ENCODE peak calls at places on chromosomes 1 and 21, in seven cellular contexts. One of them, this sample, is unnamed.

GRCh38 chr1:247681288-247681897 is 1.9 kb upstream of the OR13G1 start:
- DNase-seq in C1 segment of cervical spinal cord: no peak
- DNase-seq in stimulated activated CD8-positive, alpha-beta memory T cell treated with anti-CD3 and anti-CD28 coated beads, Interleukin-4, amount 100 ng/mL, for 24 hours: peak; percentile 3
- DNase-seq in iris pigment epithelial cell: peak; percentile 29
- DNase-seq in nucleus accumbens: no peak
- DNase-seq in CD8-positive, alpha-beta T cell: no peak
- DNase-seq in bronchial epithelial cell: peak; percentile 31
- DNase-seq in this sample: peak; percentile 63

GRCh38 chr21:26489781-26490180 is 83.3 kb downstream of the CYYR1 start:
- DNase-seq in iris pigment epithelial cell: no peak
- DNase-seq in C1 segment of cervical spinal cord: no peak
- DNase-seq in bronchial epithelial cell: no peak
- DNase-seq in stimulated activated CD8-positive, alpha-beta memory T cell treated with anti-CD3 and anti-CD28 coated beads, Interleukin-4, amount 100 ng/mL, for 24 hours: no peak
- DNase-seq in nucleus accumbens: no peak
- DNase-seq in CD8-positive, alpha-beta T cell: no peak
- DNase-seq in this sample: no peak

GRCh38 chr1:246068113-246068512 is 439.0 kb downstream of the SMYD3 start:
- DNase-seq in C1 segment of cervical spinal cord: no peak
- DNase-seq in stimulated activated CD8-positive, alpha-beta memory T cell treated with anti-CD3 and anti-CD28 coated beads, Interleukin-4, amount 100 ng/mL, for 24 hours: no peak
- DNase-seq in nucleus accumbens: no peak
- DNase-seq in CD8-positive, alpha-beta T cell: no peak
- DNase-seq in iris pigment epithelial cell: no peak
- DNase-seq in bronchial epithelial cell: no peak
- DNase-seq in this sample: no peak

GRCh38 chr21:20882462-20883415 is 115.5 kb upstream of the NCAM2 start:
- DNase-seq in CD8-positive, alpha-beta T cell: no peak
- DNase-seq in nucleus accumbens: peak; percentile 30
- DNase-seq in bronchial epithelial cell: peak; percentile 19
- DNase-seq in stimulated activated CD8-positive, alpha-beta memory T cell treated with anti-CD3 and anti-CD28 coated beads, Interleukin-4, amount 100 ng/mL, for 24 hours: no peak
- DNase-seq in iris pigment epithelial cell: peak; percentile 23
- DNase-seq in C1 segment of cervical spinal cord: no peak
- DNase-seq in this sample: peak; percentile 53

GRCh38 chr1:242401937-242402336 is 122.6 kb downstream of the PLD5 start:
- DNase-seq in stimulated activated CD8-positive, alpha-beta memory T cell treated with anti-CD3 and anti-CD28 coated beads, Interleukin-4, amount 100 ng/mL, for 24 hours: no peak
- DNase-seq in iris pigment epithelial cell: no peak
- DNase-seq in bronchial epithelial cell: no peak
- DNase-seq in C1 segment of cervical spinal cord: no peak
- DNase-seq in CD8-positive, alpha-beta T cell: no peak
- DNase-seq in nucleus accumbens: no peak
- DNase-seq in this sample: no peak

GRCh38 chr21:27171704-27172103 is 204.8 kb upstream of the ADAMTS5 start:
- DNase-seq in nucleus accumbens: no peak
- DNase-seq in CD8-positive, alpha-beta T cell: no peak
- DNase-seq in C1 segment of cervical spinal cord: no peak
- DNase-seq in stimulated activated CD8-positive, alpha-beta memory T cell treated with anti-CD3 and anti-CD28 coated beads, Interleukin-4, amount 100 ng/mL, for 24 hours: no peak
- DNase-seq in iris pigment epithelial cell: peak; percentile 51
- DNase-seq in bronchial epithelial cell: no peak
- DNase-seq in this sample: no peak

GRCh38 chr21:16535100-16535418 is 805.3 kb downstream of the USP25 start:
- DNase-seq in CD8-positive, alpha-beta T cell: no peak
- DNase-seq in C1 segment of cervical spinal cord: peak; percentile 6
- DNase-seq in stimulated activated CD8-positive, alpha-beta memory T cell treated with anti-CD3 and anti-CD28 coated beads, Interleukin-4, amount 100 ng/mL, for 24 hours: no peak
- DNase-seq in iris pigment epithelial cell: peak; percentile 85
- DNase-seq in bronchial epithelial cell: peak; percentile 83
- DNase-seq in nucleus accumbens: peak; percentile 65
- DNase-seq in this sample: no peak

GRCh38 chr1:32396482-32396881 is 2.2 kb upstream of the BSDC1 start:
- DNase-seq in bronchial epithelial cell: no peak
- DNase-seq in C1 segment of cervical spinal cord: no peak
- DNase-seq in stimulated activated CD8-positive, alpha-beta memory T cell treated with anti-CD3 and anti-CD28 coated beads, Interleukin-4, amount 100 ng/mL, for 24 hours: no peak
- DNase-seq in iris pigment epithelial cell: no peak
- DNase-seq in CD8-positive, alpha-beta T cell: no peak
- DNase-seq in nucleus accumbens: no peak
- DNase-seq in this sample: no peak

GRCh38 chr21:45615145-45615711 is 28.3 kb upstream of the PCBP3 start:
- DNase-seq in stimulated activated CD8-positive, alpha-beta memory T cell treated with anti-CD3 and anti-CD28 coated beads, Interleukin-4, amount 100 ng/mL, for 24 hours: peak; percentile 69
- DNase-seq in C1 segment of cervical spinal cord: no peak
- DNase-seq in nucleus accumbens: no peak
- DNase-seq in bronchial epithelial cell: no peak
- DNase-seq in CD8-positive, alpha-beta T cell: peak; percentile 69
- DNase-seq in iris pigment epithelial cell: peak; percentile 31
- DNase-seq in this sample: no peak

GRCh38 chr1:8598783-8599182 is 218.7 kb downstream of the RERE start:
- DNase-seq in iris pigment epithelial cell: peak; percentile 18
- DNase-seq in bronchial epithelial cell: no peak
- DNase-seq in CD8-positive, alpha-beta T cell: no peak
- DNase-seq in stimulated activated CD8-positive, alpha-beta memory T cell treated with anti-CD3 and anti-CD28 coated beads, Interleukin-4, amount 100 ng/mL, for 24 hours: no peak
- DNase-seq in C1 segment of cervical spinal cord: peak; percentile 21
- DNase-seq in nucleus accumbens: peak; percentile 33
- DNase-seq in this sample: no peak

GRCh38 chr21:33976082-33976979 is 60.7 kb upstream of the ATP5PO start:
- DNase-seq in iris pigment epithelial cell: peak; percentile 98
- DNase-seq in stimulated activated CD8-positive, alpha-beta memory T cell treated with anti-CD3 and anti-CD28 coated beads, Interleukin-4, amount 100 ng/mL, for 24 hours: peak; percentile 33
- DNase-seq in CD8-positive, alpha-beta T cell: peak; percentile 43
- DNase-seq in C1 segment of cervical spinal cord: no peak
- DNase-seq in nucleus accumbens: no peak
- DNase-seq in bronchial epithelial cell: peak; percentile 100
- DNase-seq in this sample: no peak

GRCh38 chr1:25519624-25520023 is 23.8 kb upstream of the LDLRAP1 start:
- DNase-seq in CD8-positive, alpha-beta T cell: no peak
- DNase-seq in bronchial epithelial cell: peak; percentile 57
- DNase-seq in nucleus accumbens: no peak
- DNase-seq in stimulated activated CD8-positive, alpha-beta memory T cell treated with anti-CD3 and anti-CD28 coated beads, Interleukin-4, amount 100 ng/mL, for 24 hours: no peak
- DNase-seq in iris pigment epithelial cell: peak; percentile 90
- DNase-seq in C1 segment of cervical spinal cord: no peak
- DNase-seq in this sample: no peak

GRCh38 chr1:173258484-173259264 is 51.5 kb upstream of the TNFSF4 start:
- DNase-seq in C1 segment of cervical spinal cord: no peak
- DNase-seq in iris pigment epithelial cell: no peak
- DNase-seq in CD8-positive, alpha-beta T cell: no peak
- DNase-seq in stimulated activated CD8-positive, alpha-beta memory T cell treated with anti-CD3 and anti-CD28 coated beads, Interleukin-4, amount 100 ng/mL, for 24 hours: no peak
- DNase-seq in nucleus accumbens: no peak
- DNase-seq in bronchial epithelial cell: no peak
- DNase-seq in this sample: no peak

GRCh38 chr1:16167331-16168143 is 11.7 kb upstream of the EPHA2 start:
- DNase-seq in CD8-positive, alpha-beta T cell: peak; percentile 45
- DNase-seq in stimulated activated CD8-positive, alpha-beta memory T cell treated with anti-CD3 and anti-CD28 coated beads, Interleukin-4, amount 100 ng/mL, for 24 hours: peak; percentile 35
- DNase-seq in bronchial epithelial cell: no peak
- DNase-seq in iris pigment epithelial cell: peak; percentile 43
- DNase-seq in nucleus accumbens: no peak
- DNase-seq in C1 segment of cervical spinal cord: no peak
- DNase-seq in this sample: peak; percentile 67

GRCh38 chr1:68051475-68051874 is 1.0 kb upstream of the DIRAS3 start:
- DNase-seq in C1 segment of cervical spinal cord: no peak
- DNase-seq in nucleus accumbens: peak; percentile 25
- DNase-seq in CD8-positive, alpha-beta T cell: no peak
- DNase-seq in iris pigment epithelial cell: peak; percentile 80
- DNase-seq in stimulated activated CD8-positive, alpha-beta memory T cell treated with anti-CD3 and anti-CD28 coated beads, Interleukin-4, amount 100 ng/mL, for 24 hours: no peak
- DNase-seq in bronchial epithelial cell: peak; percentile 58
- DNase-seq in this sample: peak; percentile 58

GRCh38 chr1:88883156-88883555 is 8.2 kb downstream of the GTF2B start:
- DNase-seq in bronchial epithelial cell: no peak
- DNase-seq in C1 segment of cervical spinal cord: no peak
- DNase-seq in stimulated activated CD8-positive, alpha-beta memory T cell treated with anti-CD3 and anti-CD28 coated beads, Interleukin-4, amount 100 ng/mL, for 24 hours: no peak
- DNase-seq in iris pigment epithelial cell: no peak
- DNase-seq in CD8-positive, alpha-beta T cell: no peak
- DNase-seq in nucleus accumbens: no peak
- DNase-seq in this sample: no peak

GRCh38 chr1:210233495-210234253 is 1.1 kb downstream of the SERTAD4 start:
- DNase-seq in stimulated activated CD8-positive, alpha-beta memory T cell treated with anti-CD3 and anti-CD28 coated beads, Interleukin-4, amount 100 ng/mL, for 24 hours: no peak
- DNase-seq in iris pigment epithelial cell: peak; percentile 64
- DNase-seq in C1 segment of cervical spinal cord: peak; percentile 32
- DNase-seq in CD8-positive, alpha-beta T cell: no peak
- DNase-seq in nucleus accumbens: peak; percentile 73
- DNase-seq in bronchial epithelial cell: peak; percentile 64
- DNase-seq in this sample: peak; percentile 49

GRCh38 chr21:42997053-42997452 is 22.7 kb downstream of the PKNOX1 start:
- DNase-seq in C1 segment of cervical spinal cord: no peak
- DNase-seq in CD8-positive, alpha-beta T cell: no peak
- DNase-seq in stimulated activated CD8-positive, alpha-beta memory T cell treated with anti-CD3 and anti-CD28 coated beads, Interleukin-4, amount 100 ng/mL, for 24 hours: no peak
- DNase-seq in bronchial epithelial cell: peak; percentile 64
- DNase-seq in nucleus accumbens: no peak
- DNase-seq in iris pigment epithelial cell: peak; percentile 99
- DNase-seq in this sample: no peak

GRCh38 chr1:27153549-27153886 is 1.4 kb downstream of the SLC9A1 start:
- DNase-seq in bronchial epithelial cell: no peak
- DNase-seq in C1 segment of cervical spinal cord: no peak
- DNase-seq in stimulated activated CD8-positive, alpha-beta memory T cell treated with anti-CD3 and anti-CD28 coated beads, Interleukin-4, amount 100 ng/mL, for 24 hours: no peak
- DNase-seq in iris pigment epithelial cell: no peak
- DNase-seq in CD8-positive, alpha-beta T cell: no peak
- DNase-seq in nucleus accumbens: no peak
- DNase-seq in this sample: no peak

GRCh38 chr1:247857069-247857985 is at the start of gene TRIM58:
- DNase-seq in CD8-positive, alpha-beta T cell: no peak
- DNase-seq in iris pigment epithelial cell: no peak
- DNase-seq in bronchial epithelial cell: no peak
- DNase-seq in C1 segment of cervical spinal cord: no peak
- DNase-seq in nucleus accumbens: no peak
- DNase-seq in stimulated activated CD8-positive, alpha-beta memory T cell treated with anti-CD3 and anti-CD28 coated beads, Interleukin-4, amount 100 ng/mL, for 24 hours: peak; percentile 5
- DNase-seq in this sample: peak; percentile 66

GRCh38 chr21:37562920-37563640 is 196.5 kb downstream of the DYRK1A start:
- DNase-seq in nucleus accumbens: no peak
- DNase-seq in CD8-positive, alpha-beta T cell: no peak
- DNase-seq in C1 segment of cervical spinal cord: peak; percentile 61
- DNase-seq in bronchial epithelial cell: no peak
- DNase-seq in stimulated activated CD8-positive, alpha-beta memory T cell treated with anti-CD3 and anti-CD28 coated beads, Interleukin-4, amount 100 ng/mL, for 24 hours: no peak
- DNase-seq in iris pigment epithelial cell: no peak
- DNase-seq in this sample: peak; percentile 40

GRCh38 chr1:71780681-71781080 is 501.7 kb downstream of the NEGR1 start:
- DNase-seq in nucleus accumbens: no peak
- DNase-seq in stimulated activated CD8-positive, alpha-beta memory T cell treated with anti-CD3 and anti-CD28 coated beads, Interleukin-4, amount 100 ng/mL, for 24 hours: no peak
- DNase-seq in iris pigment epithelial cell: no peak
- DNase-seq in C1 segment of cervical spinal cord: no peak
- DNase-seq in CD8-positive, alpha-beta T cell: no peak
- DNase-seq in bronchial epithelial cell: no peak
- DNase-seq in this sample: no peak

GRCh38 chr1:92105546-92106081 is 25.5 kb downstream of the BTBD8 start:
- DNase-seq in C1 segment of cervical spinal cord: no peak
- DNase-seq in nucleus accumbens: no peak
- DNase-seq in iris pigment epithelial cell: no peak
- DNase-seq in stimulated activated CD8-positive, alpha-beta memory T cell treated with anti-CD3 and anti-CD28 coated beads, Interleukin-4, amount 100 ng/mL, for 24 hours: no peak
- DNase-seq in bronchial epithelial cell: no peak
- DNase-seq in CD8-positive, alpha-beta T cell: no peak
- DNase-seq in this sample: no peak

GRCh38 chr1:226893936-226894335 is 23.5 kb downstream of the PSEN2 start:
- DNase-seq in CD8-positive, alpha-beta T cell: no peak
- DNase-seq in iris pigment epithelial cell: no peak
- DNase-seq in stimulated activated CD8-positive, alpha-beta memory T cell treated with anti-CD3 and anti-CD28 coated beads, Interleukin-4, amount 100 ng/mL, for 24 hours: no peak
- DNase-seq in nucleus accumbens: no peak
- DNase-seq in C1 segment of cervical spinal cord: no peak
- DNase-seq in bronchial epithelial cell: no peak
- DNase-seq in this sample: no peak

GRCh38 chr1:50774759-50775351 is 185.2 kb downstream of the FAF1 start:
- DNase-seq in C1 segment of cervical spinal cord: no peak
- DNase-seq in bronchial epithelial cell: peak; percentile 65
- DNase-seq in nucleus accumbens: no peak
- DNase-seq in CD8-positive, alpha-beta T cell: no peak
- DNase-seq in iris pigment epithelial cell: peak; percentile 67
- DNase-seq in stimulated activated CD8-positive, alpha-beta memory T cell treated with anti-CD3 and anti-CD28 coated beads, Interleukin-4, amount 100 ng/mL, for 24 hours: no peak
- DNase-seq in this sample: peak; percentile 11

This sample was measured in endothelial cell.